ENCODE peak calls at places on chromosomes 2 and 18, in six cellular contexts. B, R, C, U, W and H are unnamed samples. For H3K4me1, the result is how much of the 10 kb centered on the place peaks cover.

GRCh38 chr2:38201784-38202183 is 125.8 kb upstream of the CYP1B1 start:
- DNase-seq in C (no peak), B (peak), R (no peak), U (no peak), W (no peak), H (no peak)

GRCh38 chr2:137420744-137421143 is 543.5 kb upstream of the HNMT start:
- DNase-seq in C (no peak), W (no peak), U (no peak), R (no peak), B (no peak), H (no peak)

GRCh38 chr2:105697781-105698449 is 46.8 kb upstream of the NCK2 start:
- DNase-seq in W (no peak), B (no peak), U (peak), R (no peak), C (peak), H (peak)

GRCh38 chr2:187431911-187432310 is 16.1 kb downstream of the CALCRL start:
- DNase-seq in R (no peak), B (no peak), C (no peak), U (no peak), W (no peak), H (no peak)

GRCh38 chr2:230128943-230129342 is 60.2 kb upstream of the SLC16A14 start:
- DNase-seq in C (no peak), U (peak), B (peak), R (no peak), W (no peak), H (no peak)

GRCh38 chr2:222655406-222655747 is 515 bp downstream of the FARSB start:
- DNase-seq in C (no peak), B (peak), W (peak), R (no peak), U (no peak), H (no peak)

GRCh38 chr2:240469239-240469636 is 33.8 kb downstream of the GPC1 start:
- DNase-seq in R (no peak), B (no peak), U (peak), C (no peak), W (no peak), H (no peak)

GRCh38 chr2:62663443-62663842 is 42.1 kb upstream of the EHBP1 start:
- DNase-seq in W (no peak), C (no peak), R (no peak), B (peak), U (no peak), H (no peak)

GRCh38 chr2:217314021-217314460 is 454.2 kb upstream of the TNP1 start:
- DNase-seq in B (no peak), R (no peak), C (no peak), U (no peak), W (no peak), H (no peak)

GRCh38 chr2:168515502-168515901 is 59.4 kb downstream of the CERS6 start:
- DNase-seq in C (no peak), W (no peak), R (no peak), B (peak), U (no peak), H (no peak)

GRCh38 chr2:96117701-96118588 is 1.6 kb upstream of the ADRA2B start:
- DNase-seq in B (no peak), W (peak), R (no peak), U (no peak), C (peak), H (no peak)

DNA sequence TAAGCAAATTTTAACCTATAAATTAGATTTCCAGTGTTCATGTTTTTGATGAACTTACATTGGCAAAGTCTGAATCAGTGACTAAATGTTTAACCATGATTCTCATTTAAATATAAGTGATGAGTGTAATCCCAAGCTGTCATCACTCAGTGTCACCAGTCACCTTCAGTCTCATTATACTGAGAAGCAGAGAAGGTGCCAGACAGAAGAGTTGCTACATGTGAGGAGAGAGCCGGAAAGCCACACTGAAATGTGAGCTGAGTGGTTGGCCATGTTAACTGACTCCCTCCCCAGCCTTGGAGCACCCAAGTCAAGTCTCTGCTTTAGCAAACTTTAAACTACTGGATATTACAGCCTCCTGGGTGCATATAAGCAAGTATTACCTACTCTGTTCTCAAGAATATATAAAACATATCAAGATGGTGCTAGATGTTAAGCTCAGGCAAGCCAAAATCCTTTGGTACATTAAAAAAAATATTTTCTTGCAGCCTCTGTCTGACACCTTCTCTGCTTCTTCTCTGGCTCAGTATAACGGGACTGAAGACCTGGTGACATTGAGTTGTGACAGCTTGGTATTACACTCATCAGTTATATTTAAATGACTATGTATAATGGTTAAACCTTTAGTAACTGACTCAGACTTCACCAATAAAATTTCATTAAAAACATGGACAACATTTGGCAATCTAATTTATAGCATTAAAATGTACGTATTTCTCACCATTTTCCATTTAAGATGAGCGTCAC is 75.8 kb upstream of the MAP3K20 start:
- DNase-seq in R (no peak), B (no peak), U (no peak), C (no peak), W (no peak), H (no peak)
- H3K4me1 ChIP-seq in R (under half), B (under half), U (under half), C (under half), W (under half), H (under half)

GRCh38 chr18:37689841-37690240 is 124.2 kb upstream of the CELF4 start:
- DNase-seq in W (no peak), B (no peak), C (no peak), R (no peak), U (no peak), H (no peak)

GRCh38 chr18:37684183-37684582 is 118.6 kb upstream of the CELF4 start:
- DNase-seq in R (no peak), W (no peak), C (no peak), B (no peak), U (no peak), H (no peak)

DNA sequence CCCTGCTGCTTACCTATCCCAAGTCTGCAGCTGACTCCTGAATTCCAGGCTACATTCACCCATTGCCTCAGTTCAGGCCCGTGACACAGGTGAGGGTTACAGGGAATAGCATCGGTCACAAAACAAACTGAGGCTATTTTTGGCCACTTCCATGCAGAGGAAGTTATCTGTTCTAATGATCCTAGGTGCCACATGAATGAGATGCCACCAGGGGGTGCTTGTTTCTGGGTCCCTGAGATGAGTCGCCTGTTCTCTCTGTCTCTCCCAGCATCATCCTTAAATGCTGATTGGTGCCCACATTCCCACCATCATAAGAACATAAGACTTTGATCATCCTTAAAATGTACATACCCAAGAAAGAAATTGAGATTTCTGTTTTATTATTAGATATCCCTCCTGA is 119.0 kb upstream of the CELF4 start:
- DNase-seq in B (no peak), U (no peak), R (no peak), C (no peak), W (no peak), H (no peak)
- TF ChIP-seq CTCF in B (no peak), U (no peak), R (no peak), C (no peak), W (peak), H (no peak)

GRCh38 chr18:13462686-13463085 is 244.1 kb downstream of the LDLRAD4 start:
- DNase-seq in R (no peak), W (no peak), B (no peak), C (no peak), U (peak), H (no peak)
- H3K4me1 ChIP-seq in R (under half), W (under half), B (under half), C (under half), U (under half), H (under half)

DNA sequence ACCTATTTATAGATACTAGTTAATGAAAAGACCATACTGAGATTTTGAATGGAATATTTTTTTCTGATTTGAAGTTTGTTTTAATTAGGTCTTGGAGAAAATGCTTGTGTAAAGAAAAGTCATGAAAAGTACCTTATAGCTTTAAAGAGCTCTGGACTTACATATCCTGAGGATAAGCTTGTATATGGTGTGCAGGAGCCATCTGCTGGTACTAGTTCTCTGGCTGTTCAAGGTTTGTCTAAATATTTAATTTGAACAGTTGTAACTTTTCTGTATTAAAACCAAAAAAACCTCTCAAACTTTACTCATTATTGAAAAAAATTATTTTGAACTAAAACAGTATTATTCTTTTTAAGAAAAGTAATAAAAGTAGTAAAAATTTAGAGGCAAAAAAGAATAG is 50.2 kb downstream of the UBR3 start:
- DNase-seq in R (no peak), U (no peak), B (peak), C (no peak), W (peak), H (no peak)
- TF ChIP-seq CTCF in R (no peak), U (peak), B (peak), C (peak), W (peak), H (no peak)

GRCh38 chr2:98311090-98311489 is 35.2 kb upstream of the CNGA3 start:
- DNase-seq in R (no peak), B (no peak), U (no peak), W (no peak), C (no peak), H (no peak)

GRCh38 chr2:98313512-98314250 is 32.6 kb upstream of the CNGA3 start:
- DNase-seq in U (no peak), W (no peak), C (no peak), B (no peak), R (no peak), H (no peak)

GRCh38 chr2:98311771-98312545 is 34.3 kb upstream of the CNGA3 start:
- DNase-seq in R (no peak), W (no peak), U (no peak), B (no peak), C (no peak), H (peak)

GRCh38 chr2:98308532-98308931 is 37.7 kb upstream of the CNGA3 start:
- DNase-seq in R (no peak), U (no peak), C (no peak), W (no peak), B (no peak), H (no peak)

DNA sequence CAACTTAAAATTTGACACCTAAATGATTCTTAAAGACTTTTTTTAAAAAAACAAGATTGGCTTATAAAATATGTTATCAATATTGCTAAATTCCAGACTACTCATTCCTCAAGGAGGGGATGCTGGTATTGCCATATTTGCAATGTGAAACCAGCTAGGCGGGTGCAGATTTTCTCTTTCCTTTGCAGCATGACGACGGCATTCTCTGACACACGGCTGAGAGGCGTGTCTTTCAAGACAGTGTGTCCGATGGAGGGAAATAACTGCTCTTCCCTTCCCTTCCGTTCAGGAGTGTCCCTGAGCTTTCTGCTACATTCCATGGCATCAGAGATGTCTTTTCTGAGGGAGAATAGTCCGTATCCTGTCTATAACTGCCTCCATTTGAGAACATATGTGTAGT is 38.2 kb upstream of the CNGA3 start:
- DNase-seq in W (no peak), U (no peak), R (no peak), C (no peak), B (peak), H (no peak)
- H3K4me1 ChIP-seq in W (under half), U (under half), R (under half), C (under half), B (under half), H (under half)

DNA sequence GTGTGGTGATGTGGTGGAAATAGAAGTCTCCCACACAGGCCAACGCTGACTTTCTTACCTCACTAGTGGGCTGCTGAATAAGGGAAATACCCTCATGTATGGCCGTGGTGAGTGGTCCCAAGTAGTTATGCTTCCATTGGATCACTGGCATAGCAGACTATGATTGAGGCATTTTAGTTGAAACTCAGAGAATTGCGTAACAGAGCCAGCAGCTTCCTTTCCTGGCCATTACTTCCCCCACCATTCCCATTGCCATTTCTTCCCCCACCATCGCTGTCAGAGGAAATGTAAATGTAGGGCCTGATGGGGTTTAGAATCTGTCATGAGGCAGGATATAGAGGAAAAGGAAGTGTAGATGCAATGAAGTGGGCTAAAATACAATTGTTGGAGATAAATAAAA is 209.5 kb downstream of the KCNH7 start:
- DNase-seq in C (no peak), R (no peak), U (no peak), W (no peak), B (no peak), H (no peak)
- TF ChIP-seq CTCF in C (no peak), R (no peak), U (no peak), W (no peak), B (no peak), H (no peak)

GRCh38 chr2:236574000-236574399 is 4.4 kb downstream of the ACKR3 start:
- DNase-seq in R (no peak), B (no peak), C (no peak), W (no peak), U (no peak), H (no peak)
- H3K4me1 ChIP-seq in R (half or more), B (under half), C (half or more), W (under half), U (under half), H (under half)

DNA sequence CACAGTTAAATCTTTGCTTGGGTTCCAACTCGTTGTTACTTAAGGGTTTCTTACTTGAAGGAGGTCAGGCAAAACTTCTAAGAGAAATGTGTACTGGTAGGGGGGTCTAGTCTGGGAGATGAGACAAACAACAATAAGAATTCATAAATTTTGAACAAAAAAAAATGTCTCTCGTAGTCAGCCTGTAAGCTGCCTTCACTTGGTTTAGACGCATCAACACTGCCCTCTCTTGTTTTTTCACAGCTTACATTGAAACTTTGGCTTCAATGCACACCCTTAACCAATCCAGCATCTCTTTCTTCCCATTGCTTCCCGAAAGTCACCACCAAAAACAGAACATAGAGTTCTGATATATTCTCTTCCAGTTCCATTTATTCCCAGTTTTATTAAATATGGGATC is 576.4 kb upstream of the PIK3C3 start:
- DNase-seq in R (no peak), B (peak), U (no peak), W (no peak), C (no peak), H (no peak)
- TF ChIP-seq CTCF in R (peak), B (peak), U (no peak), W (no peak), C (no peak), H (no peak)